ENCODE peak calls at places on chromosomes 11 and 22, in six cellular contexts. One of them, this sample, is unnamed.
A peak's percentile ranks its signal among the peaks of the same experiment; 100 is the strongest.

GRCh38 chr11:11980841-11981308 is 27.6 kb downstream of the DKK3 start:
- DNase-seq in spleen: no peak
- DNase-seq in left ventricle myocardium inferior: no peak
- DNase-seq in IMR-90: peak; percentile 55
- DNase-seq in lower leg skin: no peak
- DNase-seq in cardiac fibroblast: no peak
- DNase-seq in this sample: peak; percentile 38

GRCh38 chr11:114171257-114172054 is 111.9 kb downstream of the ZBTB16 start:
- DNase-seq in IMR-90: no peak
- DNase-seq in left ventricle myocardium inferior: peak; percentile 96
- DNase-seq in lower leg skin: peak; percentile 78
- DNase-seq in spleen: peak; percentile 93
- DNase-seq in cardiac fibroblast: peak; percentile 76
- DNase-seq in this sample: peak; percentile 76

GRCh38 chr22:33620085-33620484 is 300.2 kb downstream of the LARGE1 start:
- DNase-seq in cardiac fibroblast: no peak
- DNase-seq in lower leg skin: no peak
- DNase-seq in spleen: no peak
- DNase-seq in IMR-90: no peak
- DNase-seq in left ventricle myocardium inferior: no peak
- DNase-seq in this sample: no peak

GRCh38 chr11:18011633-18012313 is 1.1 kb downstream of the SERGEF start:
- DNase-seq in left ventricle myocardium inferior: no peak
- DNase-seq in cardiac fibroblast: peak; percentile 0
- DNase-seq in IMR-90: no peak
- DNase-seq in lower leg skin: no peak
- DNase-seq in spleen: peak; percentile 76
- DNase-seq in this sample: no peak

GRCh38 chr22:46045459-46046298 is 68.7 kb upstream of the WNT7B start:
- DNase-seq in spleen: peak; percentile 80
- DNase-seq in cardiac fibroblast: no peak
- DNase-seq in IMR-90: no peak
- DNase-seq in lower leg skin: no peak
- DNase-seq in left ventricle myocardium inferior: peak; percentile 47
- DNase-seq in this sample: no peak

GRCh38 chr22:30667092-30667485 is 586 bp downstream of the DUSP18 start:
- DNase-seq in spleen: no peak
- DNase-seq in cardiac fibroblast: no peak
- DNase-seq in lower leg skin: no peak
- DNase-seq in left ventricle myocardium inferior: no peak
- DNase-seq in IMR-90: no peak
- DNase-seq in this sample: no peak

GRCh38 chr11:105151936-105152554 is 12.5 kb upstream of the CARD18 start:
- DNase-seq in cardiac fibroblast: peak; percentile 42
- DNase-seq in left ventricle myocardium inferior: no peak
- DNase-seq in IMR-90: peak; percentile 79
- DNase-seq in spleen: no peak
- DNase-seq in lower leg skin: no peak
- DNase-seq in this sample: peak; percentile 75

GRCh38 chr11:129144256-129144655 is 47.9 kb downstream of the ARHGAP32 start:
- DNase-seq in spleen: no peak
- DNase-seq in lower leg skin: no peak
- DNase-seq in left ventricle myocardium inferior: no peak
- DNase-seq in IMR-90: no peak
- DNase-seq in cardiac fibroblast: peak; percentile 5
- DNase-seq in this sample: no peak

GRCh38 chr22:43014062-43014875 is 680 bp downstream of the PACSIN2 start:
- DNase-seq in IMR-90: no peak
- DNase-seq in cardiac fibroblast: peak; percentile 35
- DNase-seq in spleen: peak; percentile 91
- DNase-seq in left ventricle myocardium inferior: peak; percentile 37
- DNase-seq in lower leg skin: no peak
- DNase-seq in this sample: peak; percentile 30

GRCh38 chr22:44928711-44929347 is 81.0 kb downstream of the PHF21B start:
- DNase-seq in cardiac fibroblast: no peak
- DNase-seq in IMR-90: no peak
- DNase-seq in spleen: peak; percentile 37
- DNase-seq in left ventricle myocardium inferior: peak; percentile 5
- DNase-seq in lower leg skin: no peak
- DNase-seq in this sample: no peak

GRCh38 chr11:80109031-80109430 is 668.2 kb upstream of the TENM4 start:
- DNase-seq in left ventricle myocardium inferior: no peak
- DNase-seq in cardiac fibroblast: no peak
- DNase-seq in spleen: no peak
- DNase-seq in lower leg skin: no peak
- DNase-seq in IMR-90: peak; percentile 7
- DNase-seq in this sample: no peak

GRCh38 chr11:35357893-35358292 is 61.5 kb downstream of the SLC1A2 start:
- DNase-seq in lower leg skin: no peak
- DNase-seq in cardiac fibroblast: no peak
- DNase-seq in spleen: no peak
- DNase-seq in left ventricle myocardium inferior: no peak
- DNase-seq in IMR-90: peak; percentile 81
- DNase-seq in this sample: peak; percentile 66

GRCh38 chr22:48359613-48359965 is 1468.1 kb downstream of the BRD1 start:
- DNase-seq in left ventricle myocardium inferior: no peak
- DNase-seq in IMR-90: no peak
- DNase-seq in lower leg skin: no peak
- DNase-seq in spleen: peak; percentile 23
- DNase-seq in cardiac fibroblast: no peak
- DNase-seq in this sample: no peak

GRCh38 chr11:76783294-76783900 is at the start of gene TSKU:
- DNase-seq in left ventricle myocardium inferior: no peak
- DNase-seq in IMR-90: no peak
- DNase-seq in spleen: no peak
- DNase-seq in lower leg skin: no peak
- DNase-seq in cardiac fibroblast: no peak
- DNase-seq in this sample: no peak

GRCh38 chr11:44978961-44979331 is 28.3 kb upstream of the TP53I11 start:
- DNase-seq in spleen: peak; percentile 59
- DNase-seq in cardiac fibroblast: no peak
- DNase-seq in left ventricle myocardium inferior: no peak
- DNase-seq in IMR-90: no peak
- DNase-seq in lower leg skin: no peak
- DNase-seq in this sample: no peak

GRCh38 chr11:10502770-10503169 is 38.2 kb downstream of the RNF141 start:
- DNase-seq in IMR-90: no peak
- DNase-seq in spleen: peak; percentile 81
- DNase-seq in cardiac fibroblast: no peak
- DNase-seq in left ventricle myocardium inferior: no peak
- DNase-seq in lower leg skin: no peak
- DNase-seq in this sample: no peak

GRCh38 chr11:76872959-76873827 is 12.5 kb downstream of the ACER3 start:
- DNase-seq in lower leg skin: no peak
- DNase-seq in left ventricle myocardium inferior: no peak
- DNase-seq in spleen: no peak
- DNase-seq in IMR-90: no peak
- DNase-seq in cardiac fibroblast: no peak
- DNase-seq in this sample: no peak

GRCh38 chr11:2453436-2453835 is 8.6 kb downstream of the KCNQ1 start:
- DNase-seq in left ventricle myocardium inferior: no peak
- DNase-seq in lower leg skin: no peak
- DNase-seq in spleen: peak; percentile 8
- DNase-seq in IMR-90: no peak
- DNase-seq in cardiac fibroblast: no peak
- DNase-seq in this sample: no peak

GRCh38 chr11:5280582-5281102 is 10.9 kb upstream of the HBE1 start:
- DNase-seq in cardiac fibroblast: peak; percentile 96
- DNase-seq in spleen: no peak
- DNase-seq in left ventricle myocardium inferior: peak; percentile 17
- DNase-seq in lower leg skin: peak; percentile 51
- DNase-seq in IMR-90: peak; percentile 100
- DNase-seq in this sample: peak; percentile 100

GRCh38 chr11:24478718-24479117 is 18.1 kb upstream of the LUZP2 start:
- DNase-seq in lower leg skin: no peak
- DNase-seq in spleen: no peak
- DNase-seq in cardiac fibroblast: no peak
- DNase-seq in left ventricle myocardium inferior: no peak
- DNase-seq in IMR-90: peak; percentile 8
- DNase-seq in this sample: no peak

GRCh38 chr11:36478700-36479329 is 31.3 kb downstream of the TRAF6 start:
- DNase-seq in cardiac fibroblast: peak; percentile 76
- DNase-seq in left ventricle myocardium inferior: no peak
- DNase-seq in IMR-90: peak; percentile 59
- DNase-seq in spleen: no peak
- DNase-seq in lower leg skin: no peak
- DNase-seq in this sample: peak; percentile 63

GRCh38 chr11:65316311-65316978 is 1.8 kb downstream of the CDC42EP2 start:
- DNase-seq in left ventricle myocardium inferior: peak; percentile 64
- DNase-seq in IMR-90: peak; percentile 97
- DNase-seq in spleen: no peak
- DNase-seq in cardiac fibroblast: peak; percentile 91
- DNase-seq in lower leg skin: peak; percentile 54
- DNase-seq in this sample: peak; percentile 99

GRCh38 chr11:65482306-65482850 is 16.5 kb upstream of the MALAT1 start:
- DNase-seq in cardiac fibroblast: peak; percentile 26
- DNase-seq in spleen: no peak
- DNase-seq in lower leg skin: no peak
- DNase-seq in IMR-90: no peak
- DNase-seq in left ventricle myocardium inferior: no peak
- DNase-seq in this sample: no peak

GRCh38 chr11:61406067-61406466 is 13.7 kb downstream of the TMEM216 start:
- DNase-seq in left ventricle myocardium inferior: no peak
- DNase-seq in IMR-90: no peak
- DNase-seq in cardiac fibroblast: no peak
- DNase-seq in lower leg skin: no peak
- DNase-seq in spleen: no peak
- DNase-seq in this sample: no peak

GRCh38 chr11:103897156-103897555 is 139.3 kb upstream of the DDI1 start:
- DNase-seq in cardiac fibroblast: no peak
- DNase-seq in left ventricle myocardium inferior: no peak
- DNase-seq in spleen: no peak
- DNase-seq in lower leg skin: no peak
- DNase-seq in IMR-90: peak; percentile 35
- DNase-seq in this sample: no peak

GRCh38 chr11:107696140-107696539 is 15.7 kb downstream of the SLN start:
- DNase-seq in spleen: no peak
- DNase-seq in cardiac fibroblast: peak; percentile 90
- DNase-seq in IMR-90: peak; percentile 97
- DNase-seq in left ventricle myocardium inferior: no peak
- DNase-seq in lower leg skin: no peak
- DNase-seq in this sample: peak; percentile 95

GRCh38 chr11:19602406-19602805 is 110.2 kb upstream of the NAV2 start:
- DNase-seq in lower leg skin: no peak
- DNase-seq in cardiac fibroblast: no peak
- DNase-seq in left ventricle myocardium inferior: no peak
- DNase-seq in spleen: no peak
- DNase-seq in IMR-90: no peak
- DNase-seq in this sample: no peak

GRCh38 chr22:30717952-30718351 is 23.3 kb downstream of the OSBP2 start:
- DNase-seq in spleen: no peak
- DNase-seq in cardiac fibroblast: no peak
- DNase-seq in IMR-90: no peak
- DNase-seq in lower leg skin: no peak
- DNase-seq in left ventricle myocardium inferior: no peak
- DNase-seq in this sample: no peak

GRCh38 chr22:32880061-32880460 is 78.6 kb downstream of the TIMP3 start:
- DNase-seq in spleen: no peak
- DNase-seq in cardiac fibroblast: peak; percentile 29
- DNase-seq in left ventricle myocardium inferior: no peak
- DNase-seq in lower leg skin: no peak
- DNase-seq in IMR-90: peak; percentile 63
- DNase-seq in this sample: peak; percentile 72

GRCh38 chr11:1600626-1601025 is 2.5 kb upstream of the KRTAP5-2 start:
- DNase-seq in cardiac fibroblast: no peak
- DNase-seq in lower leg skin: no peak
- DNase-seq in spleen: no peak
- DNase-seq in IMR-90: no peak
- DNase-seq in left ventricle myocardium inferior: no peak
- DNase-seq in this sample: no peak

GRCh38 chr11:43870981-43871550 is 9.6 kb upstream of the ALKBH3 start:
- DNase-seq in spleen: no peak
- DNase-seq in lower leg skin: no peak
- DNase-seq in IMR-90: no peak
- DNase-seq in left ventricle myocardium inferior: no peak
- DNase-seq in cardiac fibroblast: no peak
- DNase-seq in this sample: no peak

GRCh38 chr22:37196539-37197450 is 8.7 kb upstream of the C1QTNF6 start:
- DNase-seq in IMR-90: peak; percentile 79
- DNase-seq in spleen: peak; percentile 87
- DNase-seq in left ventricle myocardium inferior: peak; percentile 90
- DNase-seq in cardiac fibroblast: peak; percentile 94
- DNase-seq in lower leg skin: peak; percentile 77
- DNase-seq in this sample: peak; percentile 87
- TF ChIP-seq CTCF in IMR-90: peak; percentile 5
- TF ChIP-seq CTCF in spleen: no peak
- TF ChIP-seq CTCF in left ventricle myocardium inferior: peak; percentile 54
- TF ChIP-seq CTCF in cardiac fibroblast: no peak
- TF ChIP-seq CTCF in lower leg skin: no peak
- TF ChIP-seq CTCF in this sample: no peak

GRCh38 chr22:40313007-40313406 is 33.3 kb upstream of the ADSL start:
- DNase-seq in IMR-90: no peak
- DNase-seq in cardiac fibroblast: no peak
- DNase-seq in lower leg skin: no peak
- DNase-seq in left ventricle myocardium inferior: no peak
- DNase-seq in spleen: no peak
- DNase-seq in this sample: peak; percentile 31

GRCh38 chr22:40312050-40312449 is 34.2 kb upstream of the ADSL start:
- DNase-seq in cardiac fibroblast: no peak
- DNase-seq in lower leg skin: no peak
- DNase-seq in IMR-90: no peak
- DNase-seq in left ventricle myocardium inferior: no peak
- DNase-seq in spleen: no peak
- DNase-seq in this sample: no peak

GRCh38 chr22:40308999-40309578 is 37.2 kb upstream of the ADSL start:
- DNase-seq in IMR-90: no peak
- DNase-seq in spleen: no peak
- DNase-seq in left ventricle myocardium inferior: no peak
- DNase-seq in lower leg skin: no peak
- DNase-seq in cardiac fibroblast: no peak
- DNase-seq in this sample: no peak

GRCh38 chr22:40310081-40310770 is 36.1 kb upstream of the ADSL start:
- DNase-seq in cardiac fibroblast: peak; percentile 62
- DNase-seq in lower leg skin: no peak
- DNase-seq in left ventricle myocardium inferior: no peak
- DNase-seq in spleen: no peak
- DNase-seq in IMR-90: peak; percentile 93
- DNase-seq in this sample: peak; percentile 91

GRCh38 chr22:40310771-40311120 is 35.6 kb upstream of the ADSL start:
- DNase-seq in IMR-90: no peak
- DNase-seq in cardiac fibroblast: no peak
- DNase-seq in left ventricle myocardium inferior: no peak
- DNase-seq in lower leg skin: no peak
- DNase-seq in spleen: no peak
- DNase-seq in this sample: no peak
- H3K4me3 ChIP-seq in IMR-90: peak overlapping the region; percentile 3
- H3K4me3 ChIP-seq in cardiac fibroblast: no peak overlapping the region
- H3K4me3 ChIP-seq in left ventricle myocardium inferior: no peak overlapping the region
- H3K4me3 ChIP-seq in lower leg skin: no peak overlapping the region
- H3K4me3 ChIP-seq in spleen: no peak overlapping the region
- H3K4me3 ChIP-seq in this sample: peak overlapping the region; percentile 23

GRCh38 chr11:63938481-63939350 is at the start of gene NAA40:
- DNase-seq in left ventricle myocardium inferior: peak; percentile 87
- DNase-seq in IMR-90: peak; percentile 94
- DNase-seq in cardiac fibroblast: peak; percentile 96
- DNase-seq in lower leg skin: peak; percentile 69
- DNase-seq in spleen: peak; percentile 98
- DNase-seq in this sample: peak; percentile 91
- TF ChIP-seq CTCF in left ventricle myocardium inferior: no peak
- TF ChIP-seq CTCF in IMR-90: peak; percentile 5
- TF ChIP-seq CTCF in cardiac fibroblast: no peak
- TF ChIP-seq CTCF in lower leg skin: no peak
- TF ChIP-seq CTCF in spleen: no peak
- TF ChIP-seq CTCF in this sample: no peak

GRCh38 chr11:34357646-34358257 is at the start of gene ABTB2:
- DNase-seq in lower leg skin: peak; percentile 97
- DNase-seq in spleen: peak; percentile 99
- DNase-seq in left ventricle myocardium inferior: peak; percentile 98
- DNase-seq in cardiac fibroblast: peak; percentile 98
- DNase-seq in IMR-90: peak; percentile 96
- DNase-seq in this sample: peak; percentile 94
- H3K4me3 ChIP-seq in lower leg skin: peak within 1 kb of the TSS; percentile 41
- H3K4me3 ChIP-seq in spleen: peak within 1 kb of the TSS; percentile 49
- H3K4me3 ChIP-seq in left ventricle myocardium inferior: peak within 1 kb of the TSS; percentile 83
- H3K4me3 ChIP-seq in cardiac fibroblast: peak within 1 kb of the TSS; percentile 66
- H3K4me3 ChIP-seq in IMR-90: peak within 1 kb of the TSS; percentile 55
- H3K4me3 ChIP-seq in this sample: peak within 1 kb of the TSS; percentile 58

This sample was measured in fibroblast of mammary gland.